ENCODE peak calls at places on chromosomes 1 and 21, in four cellular contexts. H is choroid plexus epithelial cell; C is IMR-90; P is stimulated activated effector memory CD8-positive, alpha-beta T cell treated with anti-CD3 and anti-CD28 coated beads, Interleukin-12 subunit alpha, Interleukin-12 subunit beta, amount 100 ng/mL, for 72 hours. Z is an unnamed sample.

GRCh38 chr21:25507522-25507921 is 99.8 kb downstream of the MRPL39 start:
- DNase-seq in C (peak), P (peak), H (peak), Z (no peak)

GRCh38 chr1:177338376-177338775 is 167.6 kb downstream of the BRINP2 start:
- DNase-seq in P (no peak), H (no peak), C (no peak), Z (no peak)

GRCh38 chr1:88371396-88371795 is 312.7 kb upstream of the PKN2 start:
- DNase-seq in P (no peak), H (no peak), C (no peak), Z (no peak)

GRCh38 chr1:178632619-178633018 is 92.4 kb upstream of the RALGPS2 start:
- DNase-seq in H (no peak), C (peak), P (no peak), Z (no peak)

GRCh38 chr1:192951961-192952460 is 107.1 kb downstream of the UCHL5 start:
- DNase-seq in C (peak), H (peak), P (no peak), Z (peak)

GRCh38 chr1:61049850-61050540 is 32.4 kb upstream of the NFIA start:
- DNase-seq in P (peak), H (peak), C (peak), Z (peak)

GRCh38 chr1:67618285-67619018 is 66.5 kb upstream of the GADD45A start:
- DNase-seq in P (no peak), H (peak), C (peak), Z (peak)

GRCh38 chr21:34938079-34938764 is 110.9 kb downstream of the RUNX1 start:
- DNase-seq in P (no peak), C (peak), H (peak), Z (peak)

GRCh38 chr1:204036882-204037645 is 35.9 kb upstream of the SOX13 start:
- DNase-seq in P (no peak), H (no peak), C (no peak), Z (no peak)

GRCh38 chr1:204287466-204287881 is 72.3 kb downstream of the PLEKHA6 start:
- DNase-seq in C (no peak), H (no peak), P (no peak), Z (no peak)

GRCh38 chr1:244675167-244675566 is 22.2 kb downstream of the DESI2 start:
- DNase-seq in P (no peak), H (no peak), C (no peak), Z (no peak)

GRCh38 chr1:244048566-244049141 is 2.4 kb upstream of the ZBTB18 start:
- DNase-seq in C (no peak), H (no peak), P (peak), Z (no peak)

GRCh38 chr1:8232036-8232757 is 85.7 kb upstream of the SLC45A1 start:
- DNase-seq in P (no peak), C (no peak), H (peak), Z (no peak)

GRCh38 chr1:197559244-197559643 is 216.0 kb downstream of the DENND1B start:
- DNase-seq in P (no peak), H (peak), C (peak), Z (no peak)

GRCh38 chr1:24047101-24047459 is 64.9 kb downstream of the MYOM3 start:
- DNase-seq in H (no peak), P (no peak), C (peak), Z (no peak)

GRCh38 chr1:35769188-35769758 is 505 bp downstream of the CLSPN start:
- DNase-seq in P (peak), H (peak), C (peak), Z (peak)

GRCh38 chr1:5594056-5594956 is 397.9 kb downstream of the NPHP4 start:
- DNase-seq in P (peak), H (no peak), C (no peak), Z (no peak)

GRCh38 chr1:225484657-225485606 is 57.1 kb upstream of the LBR start:
- DNase-seq in C (no peak), P (no peak), H (no peak), Z (no peak)

GRCh38 chr21:42115136-42115683 is 44.1 kb downstream of the UMODL1 start:
- DNase-seq in H (no peak), P (no peak), C (no peak), Z (no peak)

GRCh38 chr1:245971711-245972085 is 535.4 kb downstream of the SMYD3 start:
- DNase-seq in P (no peak), C (peak), H (no peak), Z (no peak)

GRCh38 chr1:38918568-38918967 is 23.1 kb downstream of the RHBDL2 start:
- DNase-seq in P (no peak), H (no peak), C (no peak), Z (no peak)